ENCODE peak calls at places on chromosome 13, in five cellular contexts. S, I, A, B and Q are unnamed samples.

GRCh38 chr13:37476874-37477273 is 121.7 kb downstream of the POSTN start:
- DNase-seq in S (peak; percentile 26), I (no peak), A (peak; percentile 15), B (no peak), Q (no peak)

GRCh38 chr13:33296793-33297425 is 11.4 kb upstream of the STARD13 start:
- DNase-seq in B (no peak), A (no peak), S (no peak), I (no peak), Q (no peak)

GRCh38 chr13:28059214-28059613 is 41.2 kb downstream of the FLT3 start:
- DNase-seq in B (no peak), S (peak; percentile 37), I (no peak), A (peak; percentile 33), Q (no peak)

GRCh38 chr13:87792878-87793277 is 121.7 kb downstream of the SLITRK5 start:
- DNase-seq in I (no peak), B (no peak), S (no peak), A (no peak), Q (no peak)

GRCh38 chr13:38824342-38824741 is 137.5 kb downstream of the FREM2 start:
- DNase-seq in B (no peak), A (no peak), S (no peak), I (no peak), Q (no peak)

GRCh38 chr13:74771964-74772363 is 637.8 kb upstream of the KLF12 start:
- DNase-seq in I (no peak), B (no peak), A (peak; percentile 77), S (no peak), Q (no peak)

GRCh38 chr13:27619711-27620376 is 485 bp downstream of the LNX2 start:
- DNase-seq in B (no peak), S (peak; percentile 57), I (no peak), A (peak; percentile 43), Q (peak; percentile 81)

GRCh38 chr13:52319876-52320275 is 86.1 kb downstream of the THSD1 start:
- DNase-seq in B (no peak), A (no peak), I (no peak), S (no peak), Q (no peak)

GRCh38 chr13:95106562-95106961 is 194.7 kb downstream of the ABCC4 start:
- DNase-seq in I (no peak), S (no peak), B (no peak), A (peak; percentile 23), Q (no peak)

DNA sequence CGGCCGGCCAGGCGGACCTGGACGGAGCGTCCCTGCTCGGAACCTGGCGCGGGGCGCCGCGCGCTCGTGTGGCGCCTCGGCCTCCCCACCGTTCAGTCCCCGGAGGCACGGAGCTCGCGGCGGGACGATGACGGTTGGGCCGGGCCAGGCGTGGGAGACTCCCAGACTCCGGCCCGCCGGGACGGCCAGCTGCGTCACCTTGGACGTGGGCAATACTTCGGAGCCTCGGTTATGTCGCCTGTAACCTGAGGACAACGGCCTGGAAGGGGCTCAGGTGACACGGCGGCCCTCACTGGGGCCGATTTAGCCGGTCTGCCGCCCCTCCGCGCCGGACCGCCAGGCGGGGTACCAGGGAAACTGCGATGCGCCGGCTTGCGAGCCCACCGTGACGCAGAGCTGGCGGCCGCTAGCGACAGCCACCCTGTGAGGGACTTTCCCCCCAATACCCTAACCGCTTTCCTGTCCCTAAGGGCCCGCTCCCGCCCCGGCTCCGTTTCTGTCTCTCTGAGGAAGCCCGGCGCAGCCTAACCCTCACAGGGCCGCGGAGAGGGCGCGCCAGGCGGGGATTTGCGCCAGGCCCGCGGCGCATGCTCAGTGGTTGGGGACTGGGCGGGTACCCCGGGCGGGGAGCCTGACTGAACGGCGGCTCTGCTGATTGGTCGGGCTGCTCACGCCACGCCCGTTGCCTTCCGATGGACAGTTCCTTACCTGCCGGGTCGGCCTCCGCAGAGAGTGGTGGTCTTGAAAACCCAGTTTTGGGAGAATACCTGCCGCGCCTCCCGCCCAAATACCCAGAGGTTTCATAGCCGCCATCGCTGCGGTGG is 109.5 kb upstream of the DOCK9 start:
- DNase-seq in A (peak; percentile 86), I (peak; percentile 93), B (peak; percentile 86), S (peak; percentile 92), Q (peak; percentile 95)
- TF ChIP-seq CTCF in A (peak; percentile 33), I (peak; percentile 66), B (peak; percentile 38), S (no peak), Q (peak; percentile 32)

DNA sequence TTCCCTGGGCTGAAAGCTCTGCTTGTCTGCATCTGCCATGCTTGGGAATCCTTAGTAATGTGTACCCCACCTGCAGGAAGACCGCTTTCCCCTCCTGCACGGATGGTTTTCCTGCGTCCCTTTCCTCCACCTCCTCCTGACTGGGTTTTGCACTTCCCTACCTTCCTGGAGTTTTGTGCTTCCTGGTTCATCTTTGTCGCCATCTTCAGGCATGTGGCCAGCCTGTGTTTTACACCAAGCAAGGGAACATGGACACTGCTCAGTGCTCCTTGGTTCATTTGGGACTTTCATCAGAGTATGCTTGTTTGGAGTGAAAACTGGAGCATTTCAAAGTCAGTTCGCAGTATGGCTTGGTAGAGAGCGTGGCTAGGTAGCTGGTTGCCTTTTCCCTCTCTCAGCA is 30.7 kb downstream of the ERICH6B start:
- DNase-seq in I (no peak), S (no peak), B (no peak), A (no peak), Q (no peak)
- TF ChIP-seq CTCF in I (no peak), S (no peak), B (no peak), A (no peak), Q (no peak)

DNA sequence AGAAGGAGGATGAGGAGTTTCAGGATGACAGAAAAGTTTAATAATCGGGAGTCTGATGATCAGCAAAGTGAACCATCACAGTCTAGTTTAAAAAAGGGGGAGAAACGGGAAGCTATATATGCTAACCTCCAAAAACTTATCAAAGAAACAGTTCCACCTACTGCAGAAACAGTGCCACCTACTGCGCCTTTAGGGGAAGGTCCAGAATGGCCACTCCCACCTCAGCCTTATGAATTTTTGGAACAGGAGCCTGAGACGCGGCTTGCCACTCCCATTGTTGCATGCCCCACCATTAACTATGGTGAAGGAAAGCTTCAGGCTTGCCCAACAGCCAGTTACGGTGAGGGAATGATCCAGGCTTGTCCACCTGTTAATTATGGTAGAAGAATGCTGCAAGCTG is 929.0 kb downstream of the SLITRK6 start:
- DNase-seq in B (no peak), S (no peak), I (no peak), A (no peak), Q (no peak)
- TF ChIP-seq CTCF in B (no peak), S (no peak), I (peak; percentile 23), A (no peak), Q (no peak)

DNA sequence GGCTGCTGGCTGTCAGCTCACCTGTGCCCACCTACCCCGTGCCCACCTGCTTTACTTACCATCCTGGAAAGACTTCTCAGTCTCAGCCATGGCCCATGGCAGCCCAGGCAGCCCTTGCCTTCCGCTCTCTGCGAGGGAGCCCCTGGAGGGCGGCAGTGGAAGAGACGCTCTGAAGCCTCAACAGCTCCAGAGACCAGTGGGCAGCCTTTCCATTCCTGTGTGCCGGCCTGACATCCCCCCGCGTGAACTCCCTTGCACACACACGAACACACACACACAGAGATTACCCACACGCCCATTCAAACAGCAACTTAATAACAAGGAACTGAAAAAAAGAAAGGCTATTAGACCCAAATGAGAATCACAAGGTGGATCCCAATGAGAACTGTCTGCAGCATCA is 14.2 kb upstream of the RASA3 start:
- DNase-seq in B (no peak), A (no peak), I (no peak), S (no peak), Q (no peak)
- TF ChIP-seq CTCF in B (no peak), A (peak; percentile 36), I (no peak), S (no peak), Q (no peak)

DNA sequence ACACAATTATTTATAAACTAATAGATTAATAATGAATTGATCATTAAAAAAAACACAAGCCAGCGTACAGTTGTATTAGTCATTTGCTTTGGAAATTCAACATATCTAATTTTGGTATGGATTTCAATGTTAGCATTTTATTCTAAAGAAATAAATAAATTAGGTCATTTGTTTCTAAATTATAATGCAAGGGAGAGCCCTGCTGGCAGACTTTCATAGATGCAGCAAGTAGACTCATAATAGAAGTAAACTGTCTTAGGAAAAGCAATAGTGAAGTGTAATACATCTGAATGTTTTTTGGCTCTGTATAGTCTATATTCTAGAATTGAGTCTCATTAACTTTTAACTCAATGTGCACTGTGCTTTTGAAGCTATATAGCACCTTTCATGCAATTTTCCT is 982.4 kb upstream of the MIR17HG start:
- DNase-seq in A (peak; percentile 62), I (no peak), B (no peak), S (no peak), Q (no peak)
- TF ChIP-seq CTCF in A (peak; percentile 48), I (peak; percentile 56), B (no peak), S (peak; percentile 36), Q (no peak)

GRCh38 chr13:82758056-82758455 is 1124.2 kb downstream of the SLITRK1 start:
- DNase-seq in B (no peak), S (no peak), I (no peak), A (peak; percentile 37), Q (no peak)
- TF ChIP-seq CTCF in B (no peak), S (no peak), I (peak; percentile 56), A (peak; percentile 32), Q (no peak)

GRCh38 chr13:22196777-22197176 is 525.9 kb downstream of the FGF9 start:
- DNase-seq in S (no peak), B (no peak), I (no peak), A (no peak), Q (no peak)
- TF ChIP-seq CTCF in S (no peak), B (no peak), I (no peak), A (no peak), Q (no peak)